ENCODE peak calls at places on chromosomes 2 and 18, in five cellular contexts. T is bronchial epithelial cell, R is transverse colon, I is CD14-positive monocyte, Q is mesothelial cell of epicardium. A is an unnamed sample.
A peak's percentile ranks its signal among the peaks of the same experiment; 100 is the strongest.

GRCh38 chr18:5238371-5238758 is 41.3 kb upstream of the AKAIN1 start:
- DNase-seq in T (no peak), Q (peak; percentile 30), R (peak; percentile 82), I (peak; percentile 53), A (peak; percentile 19)

GRCh38 chr18:78408623-78409022 is 571.0 kb upstream of the SALL3 start:
- DNase-seq in R (no peak), Q (no peak), I (no peak), T (no peak), A (no peak)

GRCh38 chr2:31337860-31338259 is 76.7 kb downstream of the XDH start:
- DNase-seq in T (peak; percentile 96), R (no peak), I (no peak), Q (no peak), A (no peak)

GRCh38 chr2:157404363-157404762 is 39.5 kb downstream of the CYTIP start:
- DNase-seq in T (peak; percentile 87), R (no peak), Q (no peak), I (no peak), A (no peak)

GRCh38 chr2:121134728-121135127 is 150.3 kb downstream of the TFCP2L1 start:
- DNase-seq in R (no peak), T (no peak), I (no peak), Q (no peak), A (no peak)

GRCh38 chr2:27799646-27800010 is 28.1 kb downstream of the MRPL33 start:
- DNase-seq in T (peak; percentile 68), I (no peak), R (no peak), Q (no peak), A (no peak)

GRCh38 chr2:174774828-174775227 is 10.6 kb upstream of the CHRNA1 start:
- DNase-seq in Q (no peak), T (no peak), I (no peak), R (no peak), A (no peak)

GRCh38 chr2:230067990-230068657 is 600 bp downstream of the SLC16A14 start:
- DNase-seq in R (peak; percentile 53), T (no peak), I (no peak), Q (peak; percentile 43), A (peak; percentile 57)

GRCh38 chr2:28137221-28137620 is 246.7 kb downstream of the BABAM2 start:
- DNase-seq in I (no peak), Q (no peak), T (peak; percentile 40), R (no peak), A (no peak)

GRCh38 chr2:79982445-79982844 is 322.1 kb downstream of the LRRTM1 start:
- DNase-seq in R (peak; percentile 67), Q (no peak), I (no peak), T (no peak), A (peak; percentile 11)

GRCh38 chr2:238289574-238289973 is 1.2 kb upstream of the PER2 start:
- DNase-seq in R (no peak), T (no peak), Q (no peak), I (no peak), A (no peak)

GRCh38 chr2:119028327-119029174 is 86.6 kb downstream of the MARCO start:
- DNase-seq in R (peak; percentile 18), I (no peak), T (peak; percentile 44), Q (no peak), A (peak; percentile 25)

GRCh38 chr2:175877845-175878563 is 124.1 kb downstream of the LNPK start:
- DNase-seq in I (no peak), T (peak; percentile 15), Q (no peak), R (no peak), A (no peak)

GRCh38 chr2:68244456-68244855 is 7.9 kb downstream of the PPP3R1 start:
- DNase-seq in I (no peak), Q (no peak), T (no peak), R (no peak), A (no peak)

GRCh38 chr2:64105676-64106461 is 38.4 kb downstream of the PELI1 start:
- DNase-seq in T (peak; percentile 29), R (peak; percentile 36), Q (no peak), I (no peak), A (no peak)

GRCh38 chr18:36544036-36544725 is 246.7 kb downstream of the FHOD3 start:
- DNase-seq in Q (no peak), I (no peak), T (peak; percentile 91), R (no peak), A (no peak)

GRCh38 chr2:226423498-226423960 is 376.1 kb downstream of the IRS1 start:
- DNase-seq in R (peak; percentile 8), I (peak; percentile 90), Q (no peak), T (peak; percentile 47), A (no peak)

GRCh38 chr18:32441536-32441935 is 29.1 kb downstream of the GAREM1 start:
- DNase-seq in Q (no peak), R (no peak), T (peak; percentile 1), I (no peak), A (no peak)

GRCh38 chr18:74604774-74605173 is 7.1 kb downstream of the ZNF407 start:
- DNase-seq in R (no peak), T (no peak), Q (no peak), I (no peak), A (no peak)

GRCh38 chr2:113694438-113694837 is 62.0 kb downstream of the SLC35F5 start:
- DNase-seq in T (no peak), I (no peak), Q (no peak), R (no peak), A (no peak)

GRCh38 chr18:902179-902718 is 2.4 kb upstream of the ADCYAP1 start:
- DNase-seq in R (no peak), T (no peak), I (no peak), Q (no peak), A (no peak)

GRCh38 chr2:23489471-23490400 is 104.8 kb downstream of the KLHL29 start:
- DNase-seq in R (no peak), Q (no peak), T (no peak), I (no peak), A (no peak)

GRCh38 chr18:43515481-43515880 is 238.2 kb upstream of the SYT4 start:
- DNase-seq in I (no peak), T (no peak), Q (no peak), R (no peak), A (no peak)

GRCh38 chr2:46412010-46412409 is 67.4 kb upstream of the TMEM247 start:
- DNase-seq in Q (no peak), I (no peak), T (no peak), R (no peak), A (no peak)

GRCh38 chr2:223613017-223613950 is 11.1 kb upstream of the SCG2 start:
- DNase-seq in T (peak; percentile 96), I (no peak), Q (peak; percentile 45), R (peak; percentile 54), A (peak; percentile 36)

GRCh38 chr2:220932041-220932440 is 640.1 kb downstream of the EPHA4 start:
- DNase-seq in Q (no peak), I (no peak), R (no peak), T (peak; percentile 3), A (no peak)

GRCh38 chr2:202034249-202035088 is 814 bp downstream of the FZD7 start:
- DNase-seq in T (peak; percentile 15), R (peak; percentile 21), I (no peak), Q (peak; percentile 27), A (peak; percentile 30)

GRCh38 chr2:128329607-128330006 is 10.9 kb upstream of the HS6ST1 start:
- DNase-seq in Q (no peak), I (no peak), R (no peak), T (no peak), A (no peak)

GRCh38 chr2:134189009-134189717 is 64.7 kb upstream of the MGAT5 start:
- DNase-seq in T (peak; percentile 98), I (no peak), R (peak; percentile 32), Q (no peak), A (no peak)

GRCh38 chr2:199692489-199692888 is 158.5 kb downstream of the FTCDNL1 start:
- DNase-seq in T (peak; percentile 2), I (no peak), R (peak; percentile 52), Q (no peak), A (no peak)

GRCh38 chr2:25029183-25029554 is 12.7 kb upstream of the EFR3B start:
- DNase-seq in T (peak; percentile 13), R (no peak), Q (no peak), I (no peak), A (no peak)

GRCh38 chr2:230130668-230131364 is 62.1 kb upstream of the SLC16A14 start:
- DNase-seq in R (peak; percentile 41), I (no peak), Q (no peak), T (no peak), A (no peak)

GRCh38 chr2:165863816-165864221 is 69.8 kb upstream of the GALNT3 start:
- DNase-seq in T (no peak), Q (no peak), R (no peak), I (no peak), A (no peak)

GRCh38 chr2:179129574-179130238 is 79.8 kb upstream of the CCDC141 start:
- DNase-seq in T (peak; percentile 23), R (no peak), I (no peak), Q (no peak), A (no peak)

GRCh38 chr2:50746526-50746925 is 285.4 kb downstream of the NRXN1 start:
- DNase-seq in I (no peak), T (peak; percentile 31), Q (no peak), R (no peak), A (peak; percentile 36)

GRCh38 chr2:238139141-238139840 is 823 bp downstream of the KLHL30 start:
- DNase-seq in R (no peak), Q (no peak), T (no peak), I (no peak), A (no peak)

GRCh38 chr2:118974103-118974911 is 32.3 kb downstream of the MARCO start:
- DNase-seq in T (peak; percentile 96), I (peak; percentile 97), R (no peak), Q (no peak), A (no peak)

DNA sequence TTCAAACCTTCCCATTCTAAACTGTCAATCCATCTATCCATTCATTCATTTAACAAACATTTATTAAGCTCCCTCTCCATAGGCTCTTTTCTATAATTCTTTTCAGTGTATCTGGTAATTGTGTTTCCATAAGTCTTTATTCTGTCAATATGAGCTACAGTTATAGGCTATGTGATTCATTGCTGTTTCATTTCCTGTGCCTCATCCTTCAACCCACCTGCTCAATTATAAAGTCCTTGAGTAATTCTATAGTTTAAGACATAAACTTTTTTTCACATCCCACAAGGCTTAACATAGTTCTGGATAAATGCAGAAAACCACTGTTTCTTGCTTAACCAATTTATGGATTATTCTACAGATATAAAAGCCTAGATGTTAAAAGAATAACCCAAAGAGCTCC is 84.2 kb upstream of the PIK3C3 start:
- DNase-seq in Q (no peak), T (peak; percentile 93), I (no peak), R (no peak), A (no peak)
- TF ChIP-seq CTCF in Q (no peak), T (no peak), I (no peak), R (no peak), A (no peak)

GRCh38 chr2:204988836-204989235 is 443.6 kb downstream of the PARD3B start:
- DNase-seq in T (no peak), Q (no peak), I (no peak), R (no peak), A (no peak)
- TF ChIP-seq CTCF in T (no peak), Q (no peak), I (no peak), R (no peak), A (no peak)

GRCh38 chr2:241315183-241315878 is at the start of gene HDLBP:
- DNase-seq in T (peak; percentile 95), R (peak; percentile 100), I (peak; percentile 100), Q (peak; percentile 100), A (peak; percentile 99)
- TF ChIP-seq CTCF in T (peak; percentile 64), R (no peak), I (no peak), Q (no peak), A (peak; percentile 57)

GRCh38 chr2:11692966-11693521 is 23.0 kb upstream of the NTSR2 start:
- DNase-seq in R (peak; percentile 77), I (no peak), Q (no peak), T (peak; percentile 60), A (peak; percentile 72)
- TF ChIP-seq CTCF in R (peak; percentile 80), I (peak; percentile 95), Q (peak; percentile 71), T (peak; percentile 84), A (peak; percentile 83)